ENCODE peak calls at places on chromosomes 3 and 15, in eight cellular contexts. V is left lung; I is stimulated activated naive CD8-positive, alpha-beta T cell treated with anti-CD3 and anti-CD28 coated beads, Interleukin-15, amount 100 ng/mL, for 72 hours; N is K562; J is lower lobe of right lung; D is right cardiac atrium; H is PC-3; X is activated naive CD4-positive, alpha-beta T cell treated with anti-CD3 and anti-CD28 coated beads, Interleukin-2, amount 50 U/mL, for 72 hours. Q is an unnamed sample.
A peak's percentile ranks its signal among the peaks of the same experiment; 100 is the strongest.

GRCh38 chr15:58433597-58434333 is 2.0 kb downstream of the LIPC start:
- ATAC-seq in J (no peak), X (no peak), I (no peak), V (no peak), N (no peak), H (no peak), D (peak; percentile 47), Q (no peak)

GRCh38 chr3:122092460-122093165 is 37.5 kb downstream of the CD86 start:
- ATAC-seq in H (peak; percentile 74), X (peak; percentile 97), J (peak; percentile 78), D (peak; percentile 62), N (peak; percentile 81), I (peak; percentile 98), V (peak; percentile 81), Q (no peak)

GRCh38 chr15:85457392-85457968 is 77.1 kb downstream of the AKAP13 start:
- ATAC-seq in X (peak; percentile 15), V (peak; percentile 9), N (no peak), I (no peak), J (peak; percentile 43), H (no peak), D (peak; percentile 47), Q (peak; percentile 55)

GRCh38 chr3:150014782-150015181 is 44.1 kb upstream of the PFN2 start:
- ATAC-seq in J (no peak), H (no peak), X (no peak), V (no peak), I (no peak), N (no peak), D (no peak), Q (no peak)

GRCh38 chr15:31361764-31362120 is 35.1 kb downstream of the KLF13 start:
- ATAC-seq in H (no peak), I (no peak), D (no peak), V (no peak), J (no peak), N (no peak), X (no peak), Q (no peak)

GRCh38 chr3:189563841-189564563 is 67.2 kb upstream of the TP63 start:
- ATAC-seq in X (peak; percentile 98), I (peak; percentile 98), N (no peak), J (peak; percentile 75), V (peak; percentile 98), H (peak; percentile 96), D (no peak), Q (no peak)

GRCh38 chr3:70053293-70053692 is 53.8 kb downstream of the SAMMSON start:
- ATAC-seq in D (no peak), H (peak; percentile 56), I (peak; percentile 94), V (peak; percentile 51), N (no peak), J (peak; percentile 54), X (peak; percentile 61), Q (no peak)

GRCh38 chr3:108477511-108478147 is 32.8 kb downstream of the MYH15 start:
- ATAC-seq in D (peak; percentile 64), J (peak; percentile 87), X (peak; percentile 70), H (peak; percentile 58), I (peak; percentile 56), V (peak; percentile 97), N (peak; percentile 82), Q (peak; percentile 51)

GRCh38 chr3:147906275-147906674 is 497.1 kb downstream of the ZIC1 start:
- ATAC-seq in X (no peak), D (no peak), V (no peak), N (no peak), I (no peak), J (no peak), H (peak; percentile 57), Q (no peak)

GRCh38 chr3:46383211-46383945 is 12.6 kb downstream of the CCR5 start:
- ATAC-seq in I (no peak), J (peak; percentile 50), D (no peak), X (no peak), N (no peak), H (no peak), V (peak; percentile 67), Q (no peak)

GRCh38 chr15:44308415-44308814 is 19.9 kb downstream of the GOLM2 start:
- ATAC-seq in V (no peak), J (no peak), X (peak; percentile 93), H (no peak), N (no peak), I (peak; percentile 97), D (no peak), Q (no peak)

GRCh38 chr3:197003461-197004385 is 25.9 kb downstream of the MELTF start:
- ATAC-seq in I (peak; percentile 37), X (peak; percentile 30), N (no peak), H (peak; percentile 34), J (peak; percentile 25), D (no peak), V (peak; percentile 34), Q (no peak)

GRCh38 chr3:18351069-18351628 is 74.0 kb downstream of the SATB1 start:
- ATAC-seq in N (no peak), I (peak; percentile 41), V (no peak), X (no peak), J (no peak), D (no peak), H (no peak), Q (no peak)

GRCh38 chr15:87144775-87145174 is 1065.1 kb downstream of the AGBL1 start:
- ATAC-seq in N (no peak), V (no peak), H (no peak), I (no peak), X (no peak), D (no peak), J (no peak), Q (no peak)

GRCh38 chr3:157819415-157819814 is 286.8 kb downstream of the SHOX2 start:
- ATAC-seq in J (no peak), I (no peak), X (no peak), H (no peak), D (peak; percentile 82), V (peak; percentile 17), N (no peak), Q (no peak)

GRCh38 chr15:41671656-41672636 is 11.7 kb downstream of the MGA start:
- ATAC-seq in I (no peak), N (peak; percentile 81), D (no peak), V (no peak), X (no peak), J (no peak), H (no peak), Q (no peak)

GRCh38 chr15:62644216-62644873 is 398.2 kb upstream of the TPM1 start:
- ATAC-seq in I (no peak), H (no peak), X (no peak), J (no peak), D (no peak), N (no peak), V (no peak), Q (no peak)

GRCh38 chr3:3368336-3368735 is 188.8 kb upstream of the CRBN start:
- ATAC-seq in I (no peak), X (no peak), V (no peak), D (no peak), H (no peak), J (no peak), N (no peak), Q (no peak)

GRCh38 chr15:73273181-73274002 is 95.4 kb downstream of the HCN4 start:
- ATAC-seq in X (peak; percentile 79), N (peak; percentile 92), I (peak; percentile 88), J (peak; percentile 70), H (peak; percentile 71), V (peak; percentile 94), D (peak; percentile 75), Q (peak; percentile 84)

GRCh38 chr3:188058569-188059184 is 95.3 kb upstream of the LPP start:
- ATAC-seq in N (no peak), H (no peak), J (no peak), I (no peak), X (no peak), D (no peak), V (no peak), Q (no peak)

GRCh38 chr3:177561769-177562360 is 364.6 kb upstream of the TBL1XR1 start:
- ATAC-seq in N (no peak), J (no peak), H (no peak), I (no peak), V (no peak), D (no peak), X (no peak), Q (no peak)

GRCh38 chr3:129104051-129104450 is 17.6 kb downstream of the RAB43 start:
- ATAC-seq in N (no peak), J (no peak), V (no peak), D (no peak), X (no peak), H (no peak), I (no peak), Q (no peak)

GRCh38 chr3:154458560-154458959 is 28.6 kb upstream of the GPR149 start:
- ATAC-seq in V (no peak), D (no peak), I (no peak), J (no peak), X (no peak), N (no peak), H (no peak), Q (no peak)